ENCODE peak calls at places on chromosomes 1 and 21, in six cellular contexts. Y is WTC11, D is HepG2, B is H1, G is HCT116, C is GM12878. Z is an unnamed sample.
A peak's percentile ranks its signal among the peaks of the same experiment; 100 is the strongest.

GRCh38 chr1:65238010-65238409 is 71.3 kb upstream of the DNAJC6 start:
- DNase-seq in G (no peak), B (no peak), Y (no peak), D (no peak), C (no peak), Z (no peak)

GRCh38 chr1:157968503-157968902 is 24.9 kb upstream of the KIRREL1 start:
- DNase-seq in D (no peak), Y (no peak), C (no peak), G (no peak), B (no peak), Z (no peak)

GRCh38 chr1:244371294-244372141 is 80.2 kb downstream of the ADSS2 start:
- DNase-seq in C (no peak), D (no peak), B (no peak), G (no peak), Y (no peak), Z (no peak)

GRCh38 chr1:228735871-228736586 is 750 bp downstream of the RHOU start:
- DNase-seq in G (peak; percentile 18), D (no peak), C (no peak), B (peak; percentile 65), Y (peak; percentile 41), Z (no peak)

GRCh38 chr1:88562991-88563390 is 121.1 kb upstream of the PKN2 start:
- DNase-seq in D (no peak), C (no peak), B (no peak), Y (no peak), G (no peak), Z (no peak)

GRCh38 chr21:36375994-36376393 is 9.2 kb upstream of the CHAF1B start:
- DNase-seq in C (no peak), Y (no peak), D (no peak), B (no peak), G (no peak), Z (no peak)

GRCh38 chr1:116152950-116153691 is 41.9 kb downstream of the MAB21L3 start:
- DNase-seq in B (no peak), Y (no peak), C (no peak), G (no peak), D (peak; percentile 97), Z (no peak)

GRCh38 chr1:74767490-74767889 is 34.5 kb downstream of the TYW3 start:
- DNase-seq in B (peak; percentile 57), D (peak; percentile 20), G (peak; percentile 44), Y (peak; percentile 54), C (no peak), Z (peak; percentile 39)

GRCh38 chr1:39213511-39214002 is 9.1 kb downstream of the MACF1 start:
- DNase-seq in G (no peak), Y (no peak), D (no peak), B (no peak), C (no peak), Z (no peak)

GRCh38 chr1:226654046-226654445 is 85.0 kb downstream of the ITPKB start:
- DNase-seq in B (no peak), G (no peak), D (peak; percentile 17), C (no peak), Y (peak; percentile 43), Z (no peak)

GRCh38 chr1:157080714-157081113 is 18.9 kb downstream of the ETV3L start:
- DNase-seq in G (no peak), D (no peak), Y (no peak), C (no peak), B (no peak), Z (no peak)

GRCh38 chr1:21651214-21652042 is 17.7 kb downstream of the RAP1GAP start:
- DNase-seq in D (no peak), C (no peak), G (no peak), B (no peak), Y (peak; percentile 59), Z (peak; percentile 92)

GRCh38 chr1:103373991-103374390 is 151.5 kb upstream of the RNPC3 start:
- DNase-seq in G (no peak), C (no peak), D (no peak), Y (no peak), B (no peak), Z (no peak)

DNA sequence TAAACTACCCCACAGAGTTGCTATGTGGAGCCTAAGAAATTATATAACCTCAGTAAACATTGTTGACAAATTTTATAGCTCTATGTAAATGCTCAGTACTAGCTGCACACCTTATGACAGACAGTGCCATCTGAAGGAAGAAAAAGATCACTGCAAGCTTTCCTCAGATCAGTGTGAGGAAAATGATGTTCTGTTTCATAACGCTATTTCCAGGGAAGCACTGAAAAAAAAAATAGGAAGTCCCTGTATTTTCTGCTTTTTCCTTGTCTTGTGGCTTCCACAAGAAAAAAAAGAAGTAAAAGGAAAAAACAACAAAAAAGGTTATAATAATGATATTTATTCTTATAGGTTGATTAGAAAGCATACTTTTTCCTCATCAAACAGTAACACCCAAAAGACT is 23.2 kb downstream of the LYST start:
- DNase-seq in Y (no peak), D (peak; percentile 44), G (peak; percentile 21), C (no peak), B (no peak), Z (no peak)
- TF ChIP-seq ATF3 in Y (no peak), D (no peak), G (no peak), C (no peak), B (no peak), Z (no peak)

GRCh38 chr1:180057883-180058396 is 96.7 kb upstream of the QSOX1 start:
- DNase-seq in G (no peak), D (no peak), Y (no peak), B (no peak), C (no peak), Z (peak; percentile 46)
- TF ChIP-seq ATF3 in G (no peak), D (no peak), Y (no peak), B (no peak), C (no peak), Z (no peak)

DNA sequence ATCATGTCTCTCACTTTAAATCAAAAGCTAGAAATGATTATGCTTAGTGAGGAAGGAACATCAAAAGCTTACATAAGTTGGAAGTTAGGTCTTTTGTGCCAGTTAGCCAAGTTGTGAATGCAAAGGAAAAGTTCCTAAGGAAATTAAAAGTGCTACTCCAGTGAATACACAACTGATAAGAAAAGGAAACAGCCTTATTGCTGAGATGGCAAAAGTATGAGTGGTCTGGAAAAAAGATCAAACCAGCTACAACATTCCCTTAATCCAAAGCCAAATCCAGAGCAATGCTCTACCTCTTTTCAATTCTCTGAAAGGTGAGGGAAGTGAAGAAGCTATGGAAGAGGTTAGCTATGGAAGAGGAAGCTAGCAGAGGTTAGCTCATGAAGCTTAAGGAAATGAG is 378.7 kb downstream of the KCNT2 start:
- DNase-seq in D (no peak), Y (no peak), B (no peak), G (no peak), C (no peak), Z (no peak)
- TF ChIP-seq ATF3 in D (no peak), Y (no peak), B (no peak), G (no peak), C (no peak), Z (no peak)

GRCh38 chr1:109761227-109762038 is 2.3 kb downstream of the EPS8L3 start:
- DNase-seq in G (no peak), D (no peak), Y (no peak), C (no peak), B (no peak), Z (no peak)
- TF ChIP-seq ATF3 in G (no peak), D (no peak), Y (no peak), C (no peak), B (no peak), Z (no peak)

DNA sequence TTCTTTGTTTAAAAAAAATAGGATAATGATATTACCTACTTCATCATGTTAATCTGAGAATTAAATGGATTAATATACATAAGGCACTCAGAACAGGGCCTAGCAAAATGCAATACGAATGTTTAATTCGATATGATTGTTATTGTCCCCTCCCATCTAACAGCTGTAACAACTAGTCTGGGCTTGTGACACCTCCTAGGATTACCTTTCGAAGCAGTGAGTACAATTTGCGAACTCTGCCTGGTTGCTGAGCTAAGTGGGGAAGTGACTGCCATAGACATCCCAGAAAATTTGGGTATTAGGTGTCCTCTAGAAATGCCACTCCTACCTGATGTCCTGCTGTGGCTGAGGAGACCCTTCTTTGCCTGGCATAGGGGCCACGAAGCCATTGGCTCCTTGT is 3.0 kb downstream of the RASSF5 start:
- DNase-seq in C (no peak), D (no peak), Y (no peak), B (no peak), G (no peak), Z (no peak)
- TF ChIP-seq ATF3 in C (no peak), D (no peak), Y (no peak), B (no peak), G (no peak), Z (no peak)

DNA sequence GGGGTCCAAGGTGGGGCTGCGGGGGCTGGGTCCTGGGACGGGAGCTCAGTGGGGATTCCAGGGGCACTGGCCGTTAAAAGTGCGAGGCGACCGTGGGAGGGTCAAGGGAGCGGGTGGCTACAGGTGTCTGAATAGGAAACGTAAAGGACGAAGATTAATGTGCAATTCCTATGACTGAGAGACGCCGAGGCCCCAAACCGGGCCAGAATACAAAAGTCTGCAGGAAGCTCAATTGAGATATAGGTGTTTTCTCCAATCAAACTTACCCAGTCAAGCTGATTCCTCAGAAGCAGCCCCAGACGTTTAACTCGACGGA is at the start of gene PAFAH2:
- DNase-seq in B (no peak), Y (peak; percentile 36), G (no peak), D (no peak), C (no peak), Z (peak; percentile 66)
- TF ChIP-seq ATF3 in B (no peak), Y (no peak), G (no peak), D (no peak), C (no peak), Z (no peak)

GRCh38 chr1:47104816-47105215 is 32.4 kb upstream of the CYP4A22 start:
- DNase-seq in D (no peak), G (no peak), Y (no peak), B (no peak), C (no peak), Z (no peak)
- TF ChIP-seq ATF3 in D (no peak), G (no peak), Y (no peak), B (no peak), C (no peak), Z (no peak)

GRCh38 chr1:151047591-151047924 is at the start of gene C1orf56:
- DNase-seq in D (peak; percentile 43), C (no peak), G (no peak), B (peak; percentile 83), Y (peak; percentile 70), Z (peak; percentile 71)
- TF ChIP-seq ATF3 in D (no peak), C (no peak), G (no peak), B (no peak), Y (no peak), Z (no peak)

DNA sequence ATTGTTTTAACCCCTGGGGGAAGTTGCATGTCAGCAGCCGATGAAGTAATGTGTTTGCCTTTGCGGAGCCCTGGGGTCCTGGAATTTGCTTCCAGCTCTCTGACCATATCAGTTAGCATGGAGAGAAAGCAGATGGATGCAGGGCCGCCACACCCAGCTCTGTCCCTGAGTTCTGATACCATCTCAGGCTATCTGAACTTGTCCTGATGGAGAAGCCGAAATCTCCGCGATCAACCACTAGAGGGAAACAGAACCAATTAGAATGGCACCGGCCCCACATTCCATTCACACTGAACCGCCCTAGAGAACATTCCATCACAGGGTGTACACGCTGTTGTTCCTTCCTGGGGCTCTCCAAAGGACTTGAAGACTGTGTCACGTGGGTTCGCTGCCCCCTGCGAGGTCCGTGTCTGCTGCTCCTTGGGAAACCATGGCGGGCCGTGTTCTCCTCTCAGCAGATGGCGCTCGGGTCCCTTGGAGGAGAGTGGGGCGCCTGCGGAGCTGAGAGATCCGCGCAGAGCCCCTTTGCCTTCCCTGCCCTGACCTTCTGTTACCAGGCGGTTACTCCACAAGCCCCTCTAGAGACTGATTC is 75.4 kb downstream of the ABCA4 start:
- DNase-seq in C (no peak), D (peak; percentile 83), Y (peak; percentile 90), G (peak; percentile 91), B (peak; percentile 84), Z (peak; percentile 56)
- TF ChIP-seq ATF3 in C (no peak), D (no peak), Y (no peak), G (no peak), B (no peak), Z (no peak)

GRCh38 chr1:197210426-197210825 is 57.6 kb upstream of the CRB1 start:
- DNase-seq in Y (no peak), B (no peak), G (no peak), C (no peak), D (no peak), Z (no peak)
- TF ChIP-seq ATF3 in Y (no peak), B (no peak), G (no peak), C (no peak), D (no peak), Z (no peak)